ENCODE peak calls at places on chromosomes 11 and 22, in four cellular contexts. One of them, this sample, is unnamed.

GRCh38 chr11:117610045-117610444 is 187.0 kb downstream of the DSCAML1 start:
- DNase-seq in right lobe of liver: no peak
- DNase-seq in ascending aorta: no peak
- DNase-seq in K562: no peak
- DNase-seq in this sample: no peak

GRCh38 chr11:117219001-117219400 is 12.9 kb downstream of the PCSK7 start:
- DNase-seq in K562: no peak
- DNase-seq in right lobe of liver: no peak
- DNase-seq in ascending aorta: no peak
- DNase-seq in this sample: no peak

GRCh38 chr11:65298131-65298535 is 16.5 kb upstream of the CDC42EP2 start:
- DNase-seq in K562: no peak
- DNase-seq in right lobe of liver: no peak
- DNase-seq in ascending aorta: no peak
- DNase-seq in this sample: no peak

GRCh38 chr11:70914496-70914895 is 337.9 kb downstream of the SHANK2 start:
- DNase-seq in ascending aorta: no peak
- DNase-seq in K562: no peak
- DNase-seq in right lobe of liver: no peak
- DNase-seq in this sample: no peak

GRCh38 chr11:8092587-8093424 is 11.8 kb downstream of the TUB start:
- DNase-seq in K562: peak; percentile 73
- DNase-seq in right lobe of liver: peak; percentile 43
- DNase-seq in ascending aorta: no peak
- DNase-seq in this sample: peak; percentile 64

GRCh38 chr22:43566561-43567332 is 154.9 kb downstream of the MPPED1 start:
- DNase-seq in ascending aorta: no peak
- DNase-seq in right lobe of liver: no peak
- DNase-seq in K562: no peak
- DNase-seq in this sample: no peak

GRCh38 chr22:25510926-25511325 is 53.5 kb upstream of the GRK3 start:
- DNase-seq in right lobe of liver: no peak
- DNase-seq in ascending aorta: no peak
- DNase-seq in K562: no peak
- DNase-seq in this sample: no peak

GRCh38 chr11:34160791-34161190 is 55.4 kb downstream of the NAT10 start:
- DNase-seq in right lobe of liver: no peak
- DNase-seq in ascending aorta: no peak
- DNase-seq in K562: no peak
- DNase-seq in this sample: no peak

GRCh38 chr11:64564947-64565889 is 25.8 kb upstream of the SLC22A12 start:
- DNase-seq in K562: peak; percentile 15
- DNase-seq in right lobe of liver: no peak
- DNase-seq in ascending aorta: no peak
- DNase-seq in this sample: no peak

GRCh38 chr11:115887727-115888126 is 383.5 kb upstream of the CADM1 start:
- DNase-seq in ascending aorta: no peak
- DNase-seq in right lobe of liver: no peak
- DNase-seq in K562: no peak
- DNase-seq in this sample: no peak

GRCh38 chr11:119599864-119600593 is 129.0 kb downstream of the NECTIN1 start:
- DNase-seq in ascending aorta: no peak
- DNase-seq in K562: no peak
- DNase-seq in right lobe of liver: no peak
- DNase-seq in this sample: no peak

GRCh38 chr22:20204281-20204680 is 53.4 kb upstream of the CCDC188 start:
- DNase-seq in right lobe of liver: no peak
- DNase-seq in ascending aorta: no peak
- DNase-seq in K562: no peak
- DNase-seq in this sample: no peak

GRCh38 chr11:76603202-76603601 is 67.3 kb downstream of the LRRC32 start:
- DNase-seq in K562: no peak
- DNase-seq in right lobe of liver: no peak
- DNase-seq in ascending aorta: no peak
- DNase-seq in this sample: no peak

GRCh38 chr11:130212431-130212961 is 52.9 kb downstream of the ST14 start:
- DNase-seq in K562: no peak
- DNase-seq in ascending aorta: no peak
- DNase-seq in right lobe of liver: no peak
- DNase-seq in this sample: no peak

GRCh38 chr11:83220279-83220678 is 26.8 kb downstream of the ANKRD42 start:
- DNase-seq in K562: peak; percentile 13
- DNase-seq in ascending aorta: no peak
- DNase-seq in right lobe of liver: no peak
- DNase-seq in this sample: peak; percentile 10

GRCh38 chr11:116193321-116194114 is 579.3 kb downstream of the BUD13 start:
- DNase-seq in ascending aorta: no peak
- DNase-seq in K562: no peak
- DNase-seq in right lobe of liver: no peak
- DNase-seq in this sample: peak; percentile 28

GRCh38 chr11:88340366-88340930 is 2.9 kb upstream of the CTSC start:
- DNase-seq in K562: no peak
- DNase-seq in right lobe of liver: no peak
- DNase-seq in ascending aorta: no peak
- DNase-seq in this sample: no peak

GRCh38 chr11:119764108-119764874 is 35.3 kb upstream of the NECTIN1 start:
- DNase-seq in right lobe of liver: peak; percentile 72
- DNase-seq in K562: no peak
- DNase-seq in ascending aorta: peak; percentile 16
- DNase-seq in this sample: no peak

GRCh38 chr11:119641991-119642745 is 86.8 kb downstream of the NECTIN1 start:
- DNase-seq in ascending aorta: no peak
- DNase-seq in K562: peak; percentile 48
- DNase-seq in right lobe of liver: no peak
- DNase-seq in this sample: peak; percentile 52

GRCh38 chr11:103682318-103683184 is 353.9 kb upstream of the DDI1 start:
- DNase-seq in K562: peak; percentile 9
- DNase-seq in right lobe of liver: peak; percentile 26
- DNase-seq in ascending aorta: peak; percentile 9
- DNase-seq in this sample: peak; percentile 19

GRCh38 chr11:71340076-71340606 is 87.8 kb upstream of the SHANK2 start:
- DNase-seq in ascending aorta: no peak
- DNase-seq in K562: no peak
- DNase-seq in right lobe of liver: no peak
- DNase-seq in this sample: no peak

GRCh38 chr22:42270178-42270511 is 308 bp downstream of the TCF20 start:
- DNase-seq in K562: peak; percentile 51
- DNase-seq in ascending aorta: no peak
- DNase-seq in right lobe of liver: peak; percentile 47
- DNase-seq in this sample: peak; percentile 26

GRCh38 chr11:29511394-29511793 is 505.4 kb downstream of the KCNA4 start:
- DNase-seq in ascending aorta: no peak
- DNase-seq in K562: no peak
- DNase-seq in right lobe of liver: no peak
- DNase-seq in this sample: no peak

GRCh38 chr11:119402470-119402869 is 20.5 kb downstream of the THY1 start:
- DNase-seq in right lobe of liver: no peak
- DNase-seq in K562: no peak
- DNase-seq in ascending aorta: no peak
- DNase-seq in this sample: no peak

GRCh38 chr22:47128216-47129215 is 366.1 kb downstream of the TBC1D22A start:
- DNase-seq in K562: no peak
- DNase-seq in ascending aorta: no peak
- DNase-seq in right lobe of liver: no peak
- DNase-seq in this sample: no peak

GRCh38 chr11:10309163-10310093 is 4.6 kb downstream of the ADM start:
- DNase-seq in ascending aorta: no peak
- DNase-seq in K562: peak; percentile 49
- DNase-seq in right lobe of liver: peak; percentile 80
- DNase-seq in this sample: peak; percentile 64

GRCh38 chr11:75673977-75674582 is 5.2 kb upstream of the MAP6 start:
- DNase-seq in K562: peak; percentile 73
- DNase-seq in right lobe of liver: no peak
- DNase-seq in ascending aorta: no peak
- DNase-seq in this sample: peak; percentile 48

GRCh38 chr11:71962428-71963038 is 33.7 kb downstream of the RNF121 start:
- DNase-seq in ascending aorta: no peak
- DNase-seq in K562: peak; percentile 18
- DNase-seq in right lobe of liver: no peak
- DNase-seq in this sample: no peak

GRCh38 chr11:132493786-132494185 is 1038.5 kb downstream of the OPCML start:
- DNase-seq in K562: no peak
- DNase-seq in ascending aorta: no peak
- DNase-seq in right lobe of liver: no peak
- DNase-seq in this sample: no peak

GRCh38 chr11:89381094-89381493 is 110.1 kb downstream of the NOX4 start:
- DNase-seq in ascending aorta: peak; percentile 14
- DNase-seq in right lobe of liver: no peak
- DNase-seq in K562: no peak
- DNase-seq in this sample: peak; percentile 77

GRCh38 chr11:19646308-19646707 is 66.3 kb upstream of the NAV2 start:
- DNase-seq in ascending aorta: no peak
- DNase-seq in K562: no peak
- DNase-seq in right lobe of liver: no peak
- DNase-seq in this sample: no peak

GRCh38 chr11:87114093-87114492 is 76.4 kb downstream of the TMEM135 start:
- DNase-seq in K562: no peak
- DNase-seq in right lobe of liver: no peak
- DNase-seq in ascending aorta: no peak
- DNase-seq in this sample: no peak

GRCh38 chr11:11510939-11511338 is 110.9 kb downstream of the GALNT18 start:
- DNase-seq in right lobe of liver: no peak
- DNase-seq in ascending aorta: no peak
- DNase-seq in K562: no peak
- DNase-seq in this sample: no peak

GRCh38 chr11:9796854-9797253 is 133.0 kb downstream of the SWAP70 start:
- DNase-seq in K562: no peak
- DNase-seq in ascending aorta: no peak
- DNase-seq in right lobe of liver: no peak
- DNase-seq in this sample: no peak

GRCh38 chr11:11171285-11171684 is 181.8 kb downstream of the CSNK2A3 start:
- DNase-seq in K562: no peak
- DNase-seq in ascending aorta: no peak
- DNase-seq in right lobe of liver: no peak
- DNase-seq in this sample: no peak

GRCh38 chr11:85875505-85875904 is 20.3 kb downstream of the CCDC83 start:
- DNase-seq in right lobe of liver: no peak
- DNase-seq in ascending aorta: no peak
- DNase-seq in K562: no peak
- DNase-seq in this sample: peak; percentile 24

GRCh38 chr11:18727499-18728236 is 1.7 kb upstream of the IGSF22 start:
- DNase-seq in K562: peak; percentile 67
- DNase-seq in ascending aorta: no peak
- DNase-seq in right lobe of liver: no peak
- DNase-seq in this sample: peak; percentile 51

GRCh38 chr11:73257342-73258103 is 14.6 kb upstream of the P2RY6 start:
- DNase-seq in right lobe of liver: no peak
- DNase-seq in ascending aorta: no peak
- DNase-seq in K562: no peak
- DNase-seq in this sample: peak; percentile 50

GRCh38 chr11:114145166-114145695 is 85.7 kb downstream of the ZBTB16 start:
- DNase-seq in ascending aorta: no peak
- DNase-seq in right lobe of liver: no peak
- DNase-seq in K562: no peak
- DNase-seq in this sample: no peak
- H3K27ac ChIP-seq in ascending aorta: peak overlapping the region; percentile 92
- H3K27ac ChIP-seq in right lobe of liver: peak overlapping the region; percentile 29
- H3K27ac ChIP-seq in K562: no peak overlapping the region
- H3K27ac ChIP-seq in this sample: no peak overlapping the region

GRCh38 chr11:46594785-46595184 is 962 bp upstream of the AMBRA1 start:
- DNase-seq in right lobe of liver: no peak
- DNase-seq in K562: no peak
- DNase-seq in ascending aorta: no peak
- DNase-seq in this sample: no peak
- H3K27ac ChIP-seq in right lobe of liver: peak overlapping the region; percentile 82
- H3K27ac ChIP-seq in K562: peak overlapping the region; percentile 78
- H3K27ac ChIP-seq in ascending aorta: no peak overlapping the region
- H3K27ac ChIP-seq in this sample: no peak overlapping the region

GRCh38 chr22:17114958-17115235 is 6.3 kb downstream of the TMEM121B start:
- DNase-seq in ascending aorta: no peak
- DNase-seq in K562: no peak
- DNase-seq in right lobe of liver: no peak
- DNase-seq in this sample: no peak

GRCh38 chr22:17117400-17117799 is 3.8 kb downstream of the TMEM121B start:
- DNase-seq in right lobe of liver: no peak
- DNase-seq in ascending aorta: no peak
- DNase-seq in K562: no peak
- DNase-seq in this sample: no peak

GRCh38 chr22:17115311-17115710 is 5.8 kb downstream of the TMEM121B start:
- DNase-seq in ascending aorta: no peak
- DNase-seq in K562: no peak
- DNase-seq in right lobe of liver: no peak
- DNase-seq in this sample: no peak

GRCh38 chr22:17116931-17117330 is 4.2 kb downstream of the TMEM121B start:
- DNase-seq in right lobe of liver: no peak
- DNase-seq in K562: no peak
- DNase-seq in ascending aorta: no peak
- DNase-seq in this sample: no peak

DNA sequence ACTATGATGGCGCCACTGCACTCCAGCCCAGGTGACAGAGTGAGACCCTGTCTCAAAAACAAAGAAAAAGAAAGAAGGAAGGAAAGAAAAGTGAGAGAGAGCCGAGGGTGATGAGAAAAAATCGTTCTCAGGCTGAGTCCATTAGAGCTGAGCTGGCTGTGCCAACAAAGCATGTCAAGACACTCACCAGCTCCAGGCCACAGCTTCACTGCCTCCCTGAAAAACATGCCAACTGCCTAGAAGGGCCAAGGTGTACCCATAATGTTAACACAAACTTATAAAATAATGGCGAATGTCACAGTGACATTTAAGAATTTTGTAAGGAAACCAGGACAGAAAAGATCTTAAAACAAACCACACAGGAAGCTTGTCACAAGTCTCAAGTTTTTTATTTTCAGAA is 5.2 kb downstream of the TMEM121B start:
- DNase-seq in K562: no peak
- DNase-seq in right lobe of liver: no peak
- DNase-seq in ascending aorta: no peak
- DNase-seq in this sample: no peak
- H3K27ac ChIP-seq in K562: no peak overlapping the region
- H3K27ac ChIP-seq in right lobe of liver: no peak overlapping the region
- H3K27ac ChIP-seq in ascending aorta: no peak overlapping the region
- H3K27ac ChIP-seq in this sample: no peak overlapping the region

DNA sequence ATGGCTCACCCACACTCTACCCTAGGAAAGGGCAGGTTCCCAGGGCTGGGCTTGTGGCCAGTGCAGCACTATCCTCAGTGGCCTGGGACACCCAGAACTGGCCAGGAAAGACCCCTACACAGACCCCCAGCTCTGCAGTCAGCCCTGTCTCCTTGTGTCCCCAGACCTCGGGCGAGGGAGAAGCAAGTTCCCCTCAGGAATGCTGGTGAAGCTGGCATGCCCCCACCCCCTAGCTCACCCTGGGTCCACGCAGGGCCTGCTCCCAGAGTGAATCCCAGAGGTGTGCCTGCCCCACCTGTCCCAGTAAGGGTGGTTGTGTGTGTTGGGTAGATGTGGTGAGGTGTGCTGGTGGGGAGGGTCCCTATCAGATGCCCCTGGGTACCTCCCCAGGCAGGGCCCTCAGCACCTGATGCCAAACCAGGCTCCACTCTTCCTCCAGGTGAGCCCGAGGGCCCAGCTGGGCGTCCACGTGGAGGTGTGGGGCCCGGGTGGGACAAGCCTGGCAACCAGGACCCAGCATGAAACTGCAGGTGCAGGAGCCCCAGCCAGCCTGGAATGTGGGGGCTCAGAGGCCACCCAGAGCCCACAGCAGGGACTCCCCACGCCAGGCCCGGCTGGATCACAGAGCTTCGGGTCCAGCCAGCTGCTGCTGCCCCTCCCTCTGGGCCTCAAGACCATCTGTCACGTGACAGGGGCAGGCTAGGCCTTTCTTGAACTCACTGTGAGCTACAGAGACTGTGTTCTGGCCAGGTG is 48.4 kb upstream of the KCNQ1OT1 start:
- DNase-seq in ascending aorta: peak; percentile 4
- DNase-seq in K562: no peak
- DNase-seq in right lobe of liver: peak; percentile 9
- DNase-seq in this sample: no peak
- H3K27ac ChIP-seq in ascending aorta: no peak overlapping the region
- H3K27ac ChIP-seq in K562: peak overlapping the region; percentile 20
- H3K27ac ChIP-seq in right lobe of liver: no peak overlapping the region
- H3K27ac ChIP-seq in this sample: no peak overlapping the region

This sample was measured in RWPE1.